ENCODE peak calls at places on chromosomes 12 and 14, in ten cellular contexts. One of them, this sample, is unnamed.

GRCh38 chr14:43548368-43548767 is 958.7 kb downstream of the FSCB start:
- DNase-seq in neural progenitor cell: no peak
- DNase-seq in spleen: no peak
- DNase-seq in Caco-2: no peak
- DNase-seq in bronchial epithelial cell: no peak
- DNase-seq in prostate gland: no peak
- DNase-seq in neural crest cell: no peak
- DNase-seq in AG09309: no peak
- DNase-seq in CD8-positive, alpha-beta T cell: no peak
- DNase-seq in brain microvascular endothelial cell: no peak
- DNase-seq in this sample: no peak

GRCh38 chr12:79725987-79726386 is 35.2 kb upstream of the PAWR start:
- DNase-seq in neural progenitor cell: no peak
- DNase-seq in spleen: no peak
- DNase-seq in Caco-2: no peak
- DNase-seq in bronchial epithelial cell: peak
- DNase-seq in prostate gland: no peak
- DNase-seq in neural crest cell: no peak
- DNase-seq in AG09309: peak
- DNase-seq in CD8-positive, alpha-beta T cell: no peak
- DNase-seq in brain microvascular endothelial cell: peak
- DNase-seq in this sample: no peak

GRCh38 chr14:73612339-73613045 is at the start of gene ACOT6:
- DNase-seq in neural progenitor cell: peak
- DNase-seq in spleen: peak
- DNase-seq in Caco-2: peak
- DNase-seq in bronchial epithelial cell: peak
- DNase-seq in prostate gland: peak
- DNase-seq in neural crest cell: peak
- DNase-seq in AG09309: peak
- DNase-seq in CD8-positive, alpha-beta T cell: peak
- DNase-seq in brain microvascular endothelial cell: peak
- DNase-seq in this sample: peak

GRCh38 chr12:46386877-46387629 is 14.5 kb upstream of the SLC38A2 start:
- DNase-seq in neural progenitor cell: peak
- DNase-seq in spleen: peak
- DNase-seq in Caco-2: no peak
- DNase-seq in bronchial epithelial cell: no peak
- DNase-seq in prostate gland: no peak
- DNase-seq in neural crest cell: no peak
- DNase-seq in AG09309: no peak
- DNase-seq in CD8-positive, alpha-beta T cell: no peak
- DNase-seq in brain microvascular endothelial cell: peak
- DNase-seq in this sample: peak

GRCh38 chr12:54421175-54421872 is 2.3 kb upstream of the ITGA5 start:
- DNase-seq in neural progenitor cell: no peak
- DNase-seq in spleen: no peak
- DNase-seq in Caco-2: no peak
- DNase-seq in bronchial epithelial cell: no peak
- DNase-seq in prostate gland: no peak
- DNase-seq in neural crest cell: no peak
- DNase-seq in AG09309: no peak
- DNase-seq in CD8-positive, alpha-beta T cell: no peak
- DNase-seq in brain microvascular endothelial cell: no peak
- DNase-seq in this sample: peak

GRCh38 chr12:104358353-104359003 is 54.9 kb downstream of the EID3 start:
- DNase-seq in neural progenitor cell: peak
- DNase-seq in spleen: peak
- DNase-seq in Caco-2: no peak
- DNase-seq in bronchial epithelial cell: peak
- DNase-seq in prostate gland: peak
- DNase-seq in neural crest cell: peak
- DNase-seq in AG09309: no peak
- DNase-seq in CD8-positive, alpha-beta T cell: peak
- DNase-seq in brain microvascular endothelial cell: peak
- DNase-seq in this sample: peak

GRCh38 chr14:58828298-58828697 is 190.5 kb downstream of the DACT1 start:
- DNase-seq in neural progenitor cell: no peak
- DNase-seq in spleen: no peak
- DNase-seq in Caco-2: no peak
- DNase-seq in bronchial epithelial cell: no peak
- DNase-seq in prostate gland: no peak
- DNase-seq in neural crest cell: no peak
- DNase-seq in AG09309: no peak
- DNase-seq in CD8-positive, alpha-beta T cell: no peak
- DNase-seq in brain microvascular endothelial cell: no peak
- DNase-seq in this sample: no peak

GRCh38 chr14:28297559-28297958 is 469.0 kb upstream of the FOXG1 start:
- DNase-seq in neural progenitor cell: no peak
- DNase-seq in spleen: no peak
- DNase-seq in Caco-2: no peak
- DNase-seq in bronchial epithelial cell: no peak
- DNase-seq in prostate gland: no peak
- DNase-seq in neural crest cell: no peak
- DNase-seq in AG09309: no peak
- DNase-seq in CD8-positive, alpha-beta T cell: no peak
- DNase-seq in brain microvascular endothelial cell: no peak
- DNase-seq in this sample: no peak

GRCh38 chr14:103073367-103073875 is 10.6 kb upstream of the LBHD2 start:
- DNase-seq in neural progenitor cell: no peak
- DNase-seq in spleen: peak
- DNase-seq in Caco-2: no peak
- DNase-seq in bronchial epithelial cell: no peak
- DNase-seq in prostate gland: no peak
- DNase-seq in neural crest cell: no peak
- DNase-seq in AG09309: no peak
- DNase-seq in CD8-positive, alpha-beta T cell: no peak
- DNase-seq in brain microvascular endothelial cell: no peak
- DNase-seq in this sample: no peak

GRCh38 chr12:6773662-6774351 is 1.5 kb downstream of the LAG3 start:
- DNase-seq in neural progenitor cell: peak
- DNase-seq in spleen: no peak
- DNase-seq in Caco-2: no peak
- DNase-seq in bronchial epithelial cell: no peak
- DNase-seq in prostate gland: no peak
- DNase-seq in neural crest cell: no peak
- DNase-seq in AG09309: no peak
- DNase-seq in CD8-positive, alpha-beta T cell: peak
- DNase-seq in brain microvascular endothelial cell: no peak
- DNase-seq in this sample: no peak

GRCh38 chr12:64222011-64222765 is at the start of gene KICS2:
- DNase-seq in neural progenitor cell: peak
- DNase-seq in spleen: peak
- DNase-seq in Caco-2: peak
- DNase-seq in bronchial epithelial cell: peak
- DNase-seq in prostate gland: peak
- DNase-seq in neural crest cell: peak
- DNase-seq in AG09309: peak
- DNase-seq in CD8-positive, alpha-beta T cell: peak
- DNase-seq in brain microvascular endothelial cell: peak
- DNase-seq in this sample: peak

GRCh38 chr14:21964180-21964579 is 290.6 kb upstream of the OR4E1 start:
- DNase-seq in neural progenitor cell: no peak
- DNase-seq in spleen: no peak
- DNase-seq in Caco-2: no peak
- DNase-seq in bronchial epithelial cell: no peak
- DNase-seq in prostate gland: no peak
- DNase-seq in neural crest cell: no peak
- DNase-seq in AG09309: no peak
- DNase-seq in CD8-positive, alpha-beta T cell: no peak
- DNase-seq in brain microvascular endothelial cell: no peak
- DNase-seq in this sample: no peak

GRCh38 chr12:75892779-75893408 is 138.7 kb downstream of the PHLDA1 start:
- DNase-seq in neural progenitor cell: no peak
- DNase-seq in spleen: no peak
- DNase-seq in Caco-2: peak
- DNase-seq in bronchial epithelial cell: peak
- DNase-seq in prostate gland: no peak
- DNase-seq in neural crest cell: no peak
- DNase-seq in AG09309: peak
- DNase-seq in CD8-positive, alpha-beta T cell: no peak
- DNase-seq in brain microvascular endothelial cell: peak
- DNase-seq in this sample: no peak

GRCh38 chr14:39956372-39956771 is 524.1 kb upstream of the FBXO33 start:
- DNase-seq in neural progenitor cell: no peak
- DNase-seq in spleen: no peak
- DNase-seq in Caco-2: no peak
- DNase-seq in bronchial epithelial cell: no peak
- DNase-seq in prostate gland: no peak
- DNase-seq in neural crest cell: no peak
- DNase-seq in AG09309: no peak
- DNase-seq in CD8-positive, alpha-beta T cell: no peak
- DNase-seq in brain microvascular endothelial cell: no peak
- DNase-seq in this sample: no peak

GRCh38 chr12:14984036-14984435 is 11.2 kb downstream of the PDE6H start:
- DNase-seq in neural progenitor cell: no peak
- DNase-seq in spleen: no peak
- DNase-seq in Caco-2: no peak
- DNase-seq in bronchial epithelial cell: no peak
- DNase-seq in prostate gland: no peak
- DNase-seq in neural crest cell: no peak
- DNase-seq in AG09309: no peak
- DNase-seq in CD8-positive, alpha-beta T cell: no peak
- DNase-seq in brain microvascular endothelial cell: no peak
- DNase-seq in this sample: no peak

GRCh38 chr14:33569844-33570716 is 380.8 kb downstream of the EGLN3 start:
- DNase-seq in neural progenitor cell: no peak
- DNase-seq in spleen: no peak
- DNase-seq in Caco-2: no peak
- DNase-seq in bronchial epithelial cell: peak
- DNase-seq in prostate gland: no peak
- DNase-seq in neural crest cell: no peak
- DNase-seq in AG09309: no peak
- DNase-seq in CD8-positive, alpha-beta T cell: no peak
- DNase-seq in brain microvascular endothelial cell: peak
- DNase-seq in this sample: no peak

GRCh38 chr12:104219908-104220404 is 4.4 kb downstream of the TXNRD1 start:
- DNase-seq in neural progenitor cell: no peak
- DNase-seq in spleen: no peak
- DNase-seq in Caco-2: peak
- DNase-seq in bronchial epithelial cell: peak
- DNase-seq in prostate gland: peak
- DNase-seq in neural crest cell: no peak
- DNase-seq in AG09309: peak
- DNase-seq in CD8-positive, alpha-beta T cell: peak
- DNase-seq in brain microvascular endothelial cell: peak
- DNase-seq in this sample: peak

GRCh38 chr12:4392223-4392742 is 12.8 kb upstream of the FGF23 start:
- DNase-seq in neural progenitor cell: no peak
- DNase-seq in spleen: no peak
- DNase-seq in Caco-2: no peak
- DNase-seq in bronchial epithelial cell: no peak
- DNase-seq in prostate gland: no peak
- DNase-seq in neural crest cell: no peak
- DNase-seq in AG09309: no peak
- DNase-seq in CD8-positive, alpha-beta T cell: no peak
- DNase-seq in brain microvascular endothelial cell: no peak
- DNase-seq in this sample: no peak

GRCh38 chr12:92445253-92446081 is 257.3 kb upstream of the PLEKHG7 start:
- DNase-seq in neural progenitor cell: no peak
- DNase-seq in spleen: peak
- DNase-seq in Caco-2: no peak
- DNase-seq in bronchial epithelial cell: peak
- DNase-seq in prostate gland: no peak
- DNase-seq in neural crest cell: no peak
- DNase-seq in AG09309: no peak
- DNase-seq in CD8-positive, alpha-beta T cell: no peak
- DNase-seq in brain microvascular endothelial cell: no peak
- DNase-seq in this sample: peak

GRCh38 chr12:27969011-27969900 is 3.3 kb downstream of the PTHLH start:
- DNase-seq in neural progenitor cell: peak
- DNase-seq in spleen: peak
- DNase-seq in Caco-2: no peak
- DNase-seq in bronchial epithelial cell: no peak
- DNase-seq in prostate gland: no peak
- DNase-seq in neural crest cell: peak
- DNase-seq in AG09309: no peak
- DNase-seq in CD8-positive, alpha-beta T cell: no peak
- DNase-seq in brain microvascular endothelial cell: no peak
- DNase-seq in this sample: peak

GRCh38 chr12:48824112-48824511 is 5.8 kb downstream of the CACNB3 start:
- DNase-seq in neural progenitor cell: no peak
- DNase-seq in spleen: no peak
- DNase-seq in Caco-2: no peak
- DNase-seq in bronchial epithelial cell: peak
- DNase-seq in prostate gland: no peak
- DNase-seq in neural crest cell: no peak
- DNase-seq in AG09309: no peak
- DNase-seq in CD8-positive, alpha-beta T cell: peak
- DNase-seq in brain microvascular endothelial cell: no peak
- DNase-seq in this sample: no peak

GRCh38 chr14:55115861-55116245 is 13.2 kb upstream of the LGALS3 start:
- DNase-seq in neural progenitor cell: no peak
- DNase-seq in spleen: no peak
- DNase-seq in Caco-2: no peak
- DNase-seq in bronchial epithelial cell: no peak
- DNase-seq in prostate gland: no peak
- DNase-seq in neural crest cell: no peak
- DNase-seq in AG09309: no peak
- DNase-seq in CD8-positive, alpha-beta T cell: no peak
- DNase-seq in brain microvascular endothelial cell: no peak
- DNase-seq in this sample: no peak

GRCh38 chr12:24838531-24838950 is 110.4 kb downstream of the BCAT1 start:
- DNase-seq in neural progenitor cell: no peak
- DNase-seq in spleen: no peak
- DNase-seq in Caco-2: no peak
- DNase-seq in bronchial epithelial cell: no peak
- DNase-seq in prostate gland: no peak
- DNase-seq in neural crest cell: no peak
- DNase-seq in AG09309: peak
- DNase-seq in CD8-positive, alpha-beta T cell: no peak
- DNase-seq in brain microvascular endothelial cell: peak
- DNase-seq in this sample: peak

GRCh38 chr14:56759633-56760032 is 50.6 kb downstream of the OTX2 start:
- DNase-seq in neural progenitor cell: no peak
- DNase-seq in spleen: no peak
- DNase-seq in Caco-2: no peak
- DNase-seq in bronchial epithelial cell: no peak
- DNase-seq in prostate gland: no peak
- DNase-seq in neural crest cell: no peak
- DNase-seq in AG09309: no peak
- DNase-seq in CD8-positive, alpha-beta T cell: no peak
- DNase-seq in brain microvascular endothelial cell: no peak
- DNase-seq in this sample: no peak

This sample was measured in tibial artery.